ENCODE peak calls at places on chromosomes 16 and 17, in ten cellular contexts. L is SK-N-SH, I is stomach, B is A549, Y is transverse colon, X is tibial nerve, K is esophagus muscularis mucosa, U is H1, R is ovary, Z is K562. A is an unnamed sample.

GRCh38 chr16:69346683-69347082 is 4.9 kb downstream of the TMED6 start:
- DNase-seq in L (no peak), I (no peak), B (no peak), Y (no peak), X (no peak), K (no peak), U (no peak), R (no peak), Z (no peak), A (no peak)

GRCh38 chr17:37177234-37177633 is 198.6 kb upstream of the C17orf78 start:
- DNase-seq in L (no peak), I (no peak), B (no peak), Y (no peak), X (no peak), K (no peak), U (no peak), R (no peak), Z (no peak), A (no peak)

GRCh38 chr17:61709567-61709966 is 118.5 kb upstream of the NACA2 start:
- DNase-seq in L (no peak), I (no peak), B (no peak), Y (no peak), X (no peak), K (no peak), U (no peak), R (no peak), Z (no peak), A (no peak)

GRCh38 chr16:56870271-56870888 is 5.4 kb downstream of the SLC12A3 start:
- DNase-seq in L (no peak), I (no peak), B (no peak), Y (no peak), X (no peak), K (no peak), U (no peak), R (no peak), Z (no peak), A (no peak)

GRCh38 chr16:69772560-69773254 is 10.6 kb downstream of the WWP2 start:
- DNase-seq in L (no peak), I (no peak), B (no peak), Y (no peak), X (no peak), K (no peak), U (no peak), R (no peak), Z (no peak), A (no peak)

GRCh38 chr16:66847533-66848057 is 3.4 kb downstream of the CA7 start:
- DNase-seq in L (no peak), I (no peak), B (no peak), Y (no peak), X (no peak), K (no peak), U (no peak), R (no peak), Z (peak), A (no peak)

GRCh38 chr17:13600475-13601316 is 1.0 kb downstream of the HS3ST3A1 start:
- DNase-seq in L (peak), I (no peak), B (no peak), Y (no peak), X (no peak), K (no peak), U (peak), R (peak), Z (peak), A (no peak)

GRCh38 chr16:66898207-66898606 is 17.9 kb downstream of the PDP2 start:
- DNase-seq in L (no peak), I (no peak), B (no peak), Y (no peak), X (no peak), K (no peak), U (no peak), R (peak), Z (no peak), A (no peak)

GRCh38 chr16:67872631-67873434 is at the start of gene EDC4:
- DNase-seq in L (peak), I (peak), B (peak), Y (peak), X (peak), K (peak), U (peak), R (peak), Z (peak), A (peak)

GRCh38 chr17:60077226-60077625 is 1.5 kb downstream of the HEATR6 start:
- DNase-seq in L (no peak), I (no peak), B (no peak), Y (no peak), X (no peak), K (no peak), U (no peak), R (no peak), Z (no peak), A (no peak)

GRCh38 chr16:81642943-81643342 is 136.1 kb upstream of the PLCG2 start:
- DNase-seq in L (no peak), I (no peak), B (no peak), Y (no peak), X (no peak), K (no peak), U (no peak), R (no peak), Z (no peak), A (no peak)

GRCh38 chr16:4625617-4626159 is 1.1 kb downstream of the MGRN1 start:
- DNase-seq in L (no peak), I (no peak), B (no peak), Y (no peak), X (no peak), K (no peak), U (no peak), R (no peak), Z (no peak), A (no peak)

GRCh38 chr16:89031715-89032659 is 55.0 kb upstream of the CBFA2T3 start:
- DNase-seq in L (no peak), I (peak), B (no peak), Y (peak), X (peak), K (no peak), U (no peak), R (no peak), Z (no peak), A (peak)

GRCh38 chr16:53780051-53780450 is 76.1 kb downstream of the FTO start:
- DNase-seq in L (no peak), I (peak), B (no peak), Y (peak), X (no peak), K (no peak), U (no peak), R (no peak), Z (no peak), A (no peak)

GRCh38 chr17:48175692-48176450 is 68.3 kb downstream of the SNX11 start:
- DNase-seq in L (no peak), I (no peak), B (no peak), Y (no peak), X (no peak), K (no peak), U (no peak), R (no peak), Z (no peak), A (no peak)

GRCh38 chr17:16406742-16407674 is 8.4 kb upstream of the TRPV2 start:
- DNase-seq in L (peak), I (no peak), B (peak), Y (peak), X (no peak), K (no peak), U (peak), R (peak), Z (peak), A (peak)

GRCh38 chr16:8108991-8109509 is 481.3 kb downstream of the TMEM114 start:
- DNase-seq in L (no peak), I (no peak), B (no peak), Y (no peak), X (no peak), K (no peak), U (no peak), R (no peak), Z (peak), A (no peak)

GRCh38 chr17:60102632-60103047 is 23.9 kb upstream of the HEATR6 start:
- DNase-seq in L (no peak), I (no peak), B (peak), Y (peak), X (no peak), K (no peak), U (no peak), R (no peak), Z (no peak), A (no peak)

GRCh38 chr17:59342681-59343127 is 11.2 kb downstream of the YPEL2 start:
- DNase-seq in L (no peak), I (no peak), B (no peak), Y (no peak), X (no peak), K (no peak), U (no peak), R (no peak), Z (no peak), A (no peak)

GRCh38 chr16:23629516-23629915 is 11.6 kb downstream of the PALB2 start:
- DNase-seq in L (no peak), I (no peak), B (no peak), Y (no peak), X (no peak), K (no peak), U (no peak), R (no peak), Z (no peak), A (no peak)

GRCh38 chr16:23624092-23624491 is 17.0 kb downstream of the PALB2 start:
- DNase-seq in L (no peak), I (no peak), B (no peak), Y (no peak), X (no peak), K (no peak), U (no peak), R (no peak), Z (no peak), A (no peak)
- TF ChIP-seq EP300 in L (no peak), I (no peak), B (no peak), Y (no peak), X (no peak), K (no peak), U (no peak), R (no peak), Z (no peak), A (no peak)

DNA sequence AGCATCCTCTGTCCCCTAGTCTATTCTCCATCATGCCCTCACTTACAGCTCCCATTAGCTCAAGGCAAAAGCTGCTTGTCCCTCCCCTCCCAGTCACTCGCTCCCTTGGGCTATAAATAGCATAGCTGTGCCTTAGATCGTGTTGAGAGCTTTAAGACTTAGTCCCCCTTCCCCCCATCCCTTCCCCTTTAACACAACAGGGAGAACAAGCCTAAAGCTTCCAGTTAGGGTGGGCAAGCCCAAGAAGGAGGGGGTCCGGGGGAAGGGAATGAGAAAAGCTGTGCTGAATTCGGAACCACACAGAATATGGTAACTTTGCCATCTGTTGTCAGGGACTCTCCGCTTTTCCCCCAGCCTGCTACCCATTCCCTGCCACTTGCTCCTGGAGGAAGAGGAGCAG is 4.9 kb upstream of the HIGD1B start:
- DNase-seq in L (no peak), I (no peak), B (no peak), Y (no peak), X (no peak), K (no peak), U (peak), R (no peak), Z (no peak), A (no peak)
- TF ChIP-seq EP300 in L (no peak), I (no peak), B (no peak), Y (no peak), X (no peak), K (no peak), U (no peak), R (no peak), Z (no peak), A (no peak)

GRCh38 chr17:78159575-78160158 is 8.7 kb upstream of the SYNGR2 start:
- DNase-seq in L (no peak), I (no peak), B (no peak), Y (no peak), X (no peak), K (no peak), U (no peak), R (no peak), Z (no peak), A (peak)
- TF ChIP-seq EP300 in L (no peak), I (no peak), B (no peak), Y (no peak), X (no peak), K (no peak), U (no peak), R (no peak), Z (no peak), A (no peak)

GRCh38 chr16:51388516-51388951 is 237.5 kb upstream of the SALL1 start:
- DNase-seq in L (no peak), I (no peak), B (no peak), Y (no peak), X (no peak), K (no peak), U (no peak), R (no peak), Z (no peak), A (no peak)
- TF ChIP-seq EP300 in L (no peak), I (no peak), B (no peak), Y (no peak), X (no peak), K (no peak), U (no peak), R (no peak), Z (no peak), A (no peak)

GRCh38 chr17:56779898-56780777 is 53.6 kb downstream of the C17orf67 start:
- DNase-seq in L (peak), I (peak), B (peak), Y (peak), X (peak), K (peak), U (peak), R (peak), Z (peak), A (no peak)

GRCh38 chr17:56786989-56787482 is 46.7 kb downstream of the C17orf67 start:
- DNase-seq in L (no peak), I (no peak), B (peak), Y (peak), X (no peak), K (no peak), U (no peak), R (no peak), Z (no peak), A (peak)

GRCh38 chr17:56785997-56786680 is 47.6 kb downstream of the C17orf67 start:
- DNase-seq in L (no peak), I (no peak), B (no peak), Y (no peak), X (no peak), K (no peak), U (no peak), R (no peak), Z (no peak), A (no peak)

GRCh38 chr17:56781944-56782737 is 51.6 kb downstream of the C17orf67 start:
- DNase-seq in L (no peak), I (no peak), B (no peak), Y (no peak), X (no peak), K (no peak), U (no peak), R (no peak), Z (no peak), A (no peak)

DNA sequence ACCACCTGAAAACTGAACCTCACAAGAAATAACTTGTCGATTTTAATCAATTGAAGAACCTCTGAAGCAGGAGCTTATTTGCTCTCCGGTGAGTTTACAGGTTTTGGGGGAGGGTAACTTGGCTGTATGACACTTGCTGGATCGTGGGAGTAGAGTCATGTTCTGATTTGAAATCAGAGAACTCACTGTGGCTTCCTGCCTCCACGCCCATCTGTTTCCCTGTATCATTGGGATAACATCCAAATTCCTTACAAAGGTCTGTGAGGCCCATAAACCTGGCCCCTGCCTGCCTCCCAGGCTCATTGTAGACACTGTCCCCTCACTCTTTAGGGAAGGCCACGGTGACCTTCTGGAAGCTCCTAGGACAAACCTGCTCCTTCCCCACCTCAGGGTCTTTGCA is 48.3 kb downstream of the C17orf67 start:
- DNase-seq in L (no peak), I (no peak), B (no peak), Y (no peak), X (no peak), K (no peak), U (no peak), R (no peak), Z (no peak), A (no peak)
- TF ChIP-seq EP300 in L (no peak), I (no peak), B (no peak), Y (no peak), X (no peak), K (no peak), U (no peak), R (no peak), Z (no peak), A (no peak)

DNA sequence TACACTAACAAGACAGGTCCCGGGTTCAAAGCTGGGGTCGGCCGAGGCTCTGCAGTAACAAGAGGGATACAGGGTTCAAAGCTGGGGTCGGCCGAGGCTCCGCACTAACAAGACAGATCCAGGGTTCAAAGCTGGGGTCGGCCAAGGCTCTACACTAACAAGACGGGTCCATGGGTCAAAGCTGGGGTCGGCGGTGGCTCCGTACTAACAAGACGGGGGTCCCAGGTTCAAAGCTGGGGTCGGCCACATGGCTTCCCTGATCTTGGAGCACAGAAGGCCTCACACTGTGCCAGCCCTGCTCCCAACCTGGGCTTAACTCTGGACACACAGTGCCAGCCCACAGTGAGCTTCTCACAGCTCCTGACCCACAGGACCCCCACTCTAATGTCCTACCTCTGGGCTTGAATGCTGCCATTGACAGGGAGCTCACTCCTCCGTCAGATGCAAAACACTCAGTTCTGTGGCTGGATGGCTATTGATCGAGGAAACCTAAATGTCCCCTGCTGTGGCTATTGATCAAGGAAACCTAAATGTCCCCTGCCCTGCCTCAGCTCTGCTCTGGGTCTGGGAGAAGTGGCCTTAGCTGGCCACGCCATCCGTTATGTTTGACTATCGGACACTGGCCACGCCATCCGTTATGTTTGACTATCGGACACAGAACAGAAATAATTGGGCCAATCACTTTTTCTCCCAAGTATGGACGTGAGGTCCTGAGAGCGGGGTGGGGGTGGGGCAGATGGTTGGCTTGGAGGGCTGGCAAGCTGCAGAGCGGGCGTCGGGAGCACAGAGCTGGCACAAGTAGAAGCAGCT is 54.6 kb upstream of the DOC2B start:
- DNase-seq in L (no peak), I (no peak), B (no peak), Y (peak), X (no peak), K (no peak), U (peak), R (peak), Z (no peak), A (no peak)
- TF ChIP-seq EP300 in L (no peak), I (no peak), B (no peak), Y (no peak), X (no peak), K (no peak), U (no peak), R (no peak), Z (no peak), A (no peak)

DNA sequence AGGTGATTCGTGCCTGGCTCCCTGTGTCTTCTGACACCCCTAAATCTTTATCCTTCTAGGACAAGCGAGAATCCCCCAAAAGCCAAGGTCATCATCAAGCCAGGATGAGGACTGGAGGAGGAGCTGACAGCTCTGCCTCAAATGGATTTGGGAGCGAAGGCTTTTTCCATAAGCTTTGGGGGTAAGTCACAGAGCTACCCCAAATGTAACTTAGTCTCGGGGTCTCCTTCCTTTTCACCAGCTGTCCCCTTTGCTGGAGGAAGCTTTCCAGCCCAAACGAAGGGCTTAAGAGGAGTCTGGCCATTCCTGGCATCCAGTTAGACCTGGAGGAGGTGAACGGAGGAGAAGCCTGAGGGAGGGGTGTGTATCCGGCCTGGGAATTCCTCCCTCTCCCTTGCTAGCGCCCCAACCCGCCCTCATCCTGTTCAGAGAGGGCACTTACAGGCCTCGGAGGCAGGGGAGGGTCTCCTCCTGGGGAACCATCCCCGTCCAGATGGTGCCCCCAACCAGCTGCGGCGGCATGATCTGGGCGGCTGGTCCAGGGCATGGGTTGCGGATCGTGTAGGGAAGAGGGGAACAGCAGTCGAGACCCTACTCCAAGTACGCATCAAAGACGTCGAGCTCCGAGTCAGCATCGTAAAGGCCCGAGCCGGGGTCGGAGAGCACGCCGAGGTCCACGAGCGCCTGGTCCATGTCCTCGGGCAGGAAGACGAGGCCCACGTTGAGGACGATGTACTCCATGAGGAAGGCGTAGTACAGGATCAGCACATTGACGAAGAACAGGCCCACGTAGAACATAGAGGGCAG is 938 bp downstream of the DEXI start:
- DNase-seq in L (no peak), I (no peak), B (no peak), Y (peak), X (no peak), K (no peak), U (peak), R (no peak), Z (no peak), A (no peak)
- TF ChIP-seq EP300 in L (no peak), I (no peak), B (no peak), Y (no peak), X (no peak), K (no peak), U (no peak), R (no peak), Z (no peak), A (no peak)

GRCh38 chr17:66349549-66350245 is 47.3 kb downstream of the PRKCA start:
- DNase-seq in L (no peak), I (no peak), B (no peak), Y (no peak), X (no peak), K (no peak), U (no peak), R (no peak), Z (peak), A (no peak)
- TF ChIP-seq EP300 in L (no peak), I (no peak), B (no peak), Y (no peak), X (no peak), K (no peak), U (no peak), R (no peak), Z (no peak), A (no peak)

GRCh38 chr17:73142763-73143395 is 21.9 kb upstream of the SSTR2 start:
- DNase-seq in L (no peak), I (no peak), B (no peak), Y (no peak), X (no peak), K (no peak), U (no peak), R (no peak), Z (no peak), A (no peak)
- TF ChIP-seq EP300 in L (no peak), I (no peak), B (no peak), Y (no peak), X (no peak), K (no peak), U (no peak), R (no peak), Z (no peak), A (no peak)

A was measured in GM12878.